ENCODE peak calls at places on chromosomes 12 and 14, in five cellular contexts. One of them, this sample, is unnamed.

GRCh38 chr14:100031506-100032281 is 33.5 kb upstream of the EVL start:
- DNase-seq in myocyte: peak
- DNase-seq in M059J: peak
- DNase-seq in Calu3: peak
- DNase-seq in NCI-H524: no peak
- DNase-seq in this sample: peak

GRCh38 chr12:19706936-19707335 is 267.6 kb downstream of the AEBP2 start:
- DNase-seq in myocyte: no peak
- DNase-seq in M059J: no peak
- DNase-seq in Calu3: no peak
- DNase-seq in NCI-H524: no peak
- DNase-seq in this sample: no peak

GRCh38 chr14:30551460-30551859 is 7.5 kb upstream of the G2E3 start:
- DNase-seq in myocyte: no peak
- DNase-seq in M059J: no peak
- DNase-seq in Calu3: no peak
- DNase-seq in NCI-H524: no peak
- DNase-seq in this sample: no peak

GRCh38 chr12:103043531-103044445 is 86.3 kb downstream of the ASCL1 start:
- DNase-seq in myocyte: no peak
- DNase-seq in M059J: no peak
- DNase-seq in Calu3: no peak
- DNase-seq in NCI-H524: no peak
- DNase-seq in this sample: no peak

GRCh38 chr12:101951002-101951670 is 73.8 kb downstream of the DRAM1 start:
- DNase-seq in myocyte: no peak
- DNase-seq in M059J: no peak
- DNase-seq in Calu3: no peak
- DNase-seq in NCI-H524: peak
- DNase-seq in this sample: no peak

GRCh38 chr12:51192284-51192671 is 19.3 kb upstream of the TFCP2 start:
- DNase-seq in myocyte: peak
- DNase-seq in M059J: no peak
- DNase-seq in Calu3: no peak
- DNase-seq in NCI-H524: peak
- DNase-seq in this sample: no peak

GRCh38 chr14:103527408-103528157 is 1.4 kb upstream of the TRMT61A start:
- DNase-seq in myocyte: peak
- DNase-seq in M059J: peak
- DNase-seq in Calu3: no peak
- DNase-seq in NCI-H524: no peak
- DNase-seq in this sample: no peak

GRCh38 chr14:32603992-32604391 is 274.9 kb downstream of the AKAP6 start:
- DNase-seq in myocyte: no peak
- DNase-seq in M059J: no peak
- DNase-seq in Calu3: no peak
- DNase-seq in NCI-H524: no peak
- DNase-seq in this sample: no peak

GRCh38 chr12:95218164-95218851 is 701 bp downstream of the VEZT start:
- DNase-seq in myocyte: peak
- DNase-seq in M059J: peak
- DNase-seq in Calu3: no peak
- DNase-seq in NCI-H524: peak
- DNase-seq in this sample: no peak

GRCh38 chr12:19959353-19959752 is 409.0 kb upstream of the PDE3A start:
- DNase-seq in myocyte: no peak
- DNase-seq in M059J: no peak
- DNase-seq in Calu3: no peak
- DNase-seq in NCI-H524: no peak
- DNase-seq in this sample: no peak

GRCh38 chr14:53916239-53916638 is 40.4 kb downstream of the BMP4 start:
- DNase-seq in myocyte: no peak
- DNase-seq in M059J: no peak
- DNase-seq in Calu3: no peak
- DNase-seq in NCI-H524: no peak
- DNase-seq in this sample: no peak

GRCh38 chr12:104490850-104491249 is 34.1 kb downstream of the CHST11 start:
- DNase-seq in myocyte: no peak
- DNase-seq in M059J: no peak
- DNase-seq in Calu3: no peak
- DNase-seq in NCI-H524: peak
- DNase-seq in this sample: no peak

GRCh38 chr14:81533212-81533535 is 479 bp downstream of the SEL1L start:
- DNase-seq in myocyte: no peak
- DNase-seq in M059J: no peak
- DNase-seq in Calu3: no peak
- DNase-seq in NCI-H524: no peak
- DNase-seq in this sample: no peak

GRCh38 chr14:102594514-102595175 is 2.2 kb downstream of the RCOR1 start:
- DNase-seq in myocyte: peak
- DNase-seq in M059J: peak
- DNase-seq in Calu3: peak
- DNase-seq in NCI-H524: peak
- DNase-seq in this sample: peak

GRCh38 chr12:95402096-95402495 is 71.9 kb upstream of the METAP2 start:
- DNase-seq in myocyte: peak
- DNase-seq in M059J: no peak
- DNase-seq in Calu3: no peak
- DNase-seq in NCI-H524: peak
- DNase-seq in this sample: no peak

GRCh38 chr12:110935588-110935987 is 15.2 kb upstream of the MYL2 start:
- DNase-seq in myocyte: no peak
- DNase-seq in M059J: no peak
- DNase-seq in Calu3: no peak
- DNase-seq in NCI-H524: no peak
- DNase-seq in this sample: no peak

GRCh38 chr14:98633380-98633779 is 638.6 kb downstream of the BCL11B start:
- DNase-seq in myocyte: no peak
- DNase-seq in M059J: no peak
- DNase-seq in Calu3: no peak
- DNase-seq in NCI-H524: peak
- DNase-seq in this sample: no peak

GRCh38 chr14:73452341-73453191 is 5.8 kb downstream of the NUMB start:
- DNase-seq in myocyte: no peak
- DNase-seq in M059J: peak
- DNase-seq in Calu3: no peak
- DNase-seq in NCI-H524: no peak
- DNase-seq in this sample: peak

GRCh38 chr12:96294831-96295230 is 100.7 kb downstream of the ELK3 start:
- DNase-seq in myocyte: no peak
- DNase-seq in M059J: peak
- DNase-seq in Calu3: no peak
- DNase-seq in NCI-H524: no peak
- DNase-seq in this sample: no peak

GRCh38 chr14:36723551-36723950 is 61.9 kb downstream of the PAX9 start:
- DNase-seq in myocyte: no peak
- DNase-seq in M059J: no peak
- DNase-seq in Calu3: no peak
- DNase-seq in NCI-H524: no peak
- DNase-seq in this sample: no peak

GRCh38 chr12:46983959-46984833 is 95.2 kb upstream of the PCED1B start:
- DNase-seq in myocyte: peak
- DNase-seq in M059J: peak
- DNase-seq in Calu3: peak
- DNase-seq in NCI-H524: peak
- DNase-seq in this sample: peak

GRCh38 chr12:55745361-55746146 is 2.6 kb downstream of the GDF11 start:
- DNase-seq in myocyte: peak
- DNase-seq in M059J: no peak
- DNase-seq in Calu3: no peak
- DNase-seq in NCI-H524: peak
- DNase-seq in this sample: no peak

GRCh38 chr14:89755816-89756215 is 198.7 kb downstream of the EFCAB11 start:
- DNase-seq in myocyte: no peak
- DNase-seq in M059J: no peak
- DNase-seq in Calu3: no peak
- DNase-seq in NCI-H524: no peak
- DNase-seq in this sample: no peak

GRCh38 chr12:105253882-105254513 is 18.0 kb upstream of the APPL2 start:
- DNase-seq in myocyte: peak
- DNase-seq in M059J: peak
- DNase-seq in Calu3: peak
- DNase-seq in NCI-H524: peak
- DNase-seq in this sample: peak

GRCh38 chr12:22993639-22994038 is 368.7 kb downstream of the ETNK1 start:
- DNase-seq in myocyte: no peak
- DNase-seq in M059J: peak
- DNase-seq in Calu3: no peak
- DNase-seq in NCI-H524: no peak
- DNase-seq in this sample: no peak

GRCh38 chr12:53695148-53696138 is 19.6 kb upstream of the ATP5MC2 start:
- DNase-seq in myocyte: no peak
- DNase-seq in M059J: peak
- DNase-seq in Calu3: peak
- DNase-seq in NCI-H524: no peak
- DNase-seq in this sample: peak

GRCh38 chr12:104473374-104473983 is 16.7 kb downstream of the CHST11 start:
- DNase-seq in myocyte: no peak
- DNase-seq in M059J: no peak
- DNase-seq in Calu3: no peak
- DNase-seq in NCI-H524: no peak
- DNase-seq in this sample: no peak

GRCh38 chr12:47209014-47209413 is 129.3 kb upstream of the AMIGO2 start:
- DNase-seq in myocyte: no peak
- DNase-seq in M059J: no peak
- DNase-seq in Calu3: no peak
- DNase-seq in NCI-H524: no peak
- DNase-seq in this sample: no peak

GRCh38 chr12:12870454-12870853 is 20.9 kb upstream of the GPRC5A start:
- DNase-seq in myocyte: peak
- DNase-seq in M059J: peak
- DNase-seq in Calu3: no peak
- DNase-seq in NCI-H524: no peak
- DNase-seq in this sample: peak

This sample was measured in A172.